ENCODE peak calls at places on chromosomes 1 and 21, in ten cellular contexts. T is posterior cingulate gyrus; U is fibroblast of gingiva; C is central memory CD4-positive, alpha-beta T cell; N is cardiac muscle cell; E is mammary epithelial cell; H is amygdala; M is activated CD8-positive, alpha-beta memory T cell treated with anti-CD3 and anti-CD28 coated beads for 1 hour; D is stimulated activated CD4-positive, alpha-beta T cell treated with anti-CD3 and anti-CD28 coated beads, Interleukin-12 subunit alpha, Interleukin-12 subunit beta, amount 100 ng/mL, for 24 hours; G is uterus. R is an unnamed sample.

GRCh38 chr1:174988539-174988938 is 11.2 kb upstream of the CACYBP start:
- DNase-seq in T (no peak), U (no peak), C (no peak), N (no peak), E (no peak), H (no peak), M (no peak), D (no peak), G (no peak), R (no peak)

GRCh38 chr1:188817814-188818213 is 1659.8 kb downstream of the BRINP3 start:
- DNase-seq in T (no peak), U (no peak), C (no peak), N (no peak), E (no peak), H (no peak), M (no peak), D (no peak), G (no peak), R (no peak)

GRCh38 chr1:50620680-50621329 is 197.6 kb upstream of the DMRTA2 start:
- DNase-seq in T (no peak), U (no peak), C (no peak), N (peak), E (peak), H (no peak), M (no peak), D (no peak), G (no peak), R (no peak)

GRCh38 chr1:226987623-226988336 is 47.7 kb downstream of the COQ8A start:
- DNase-seq in T (no peak), U (no peak), C (no peak), N (no peak), E (no peak), H (no peak), M (no peak), D (no peak), G (no peak), R (no peak)

GRCh38 chr1:216984536-216984935 is 261.3 kb upstream of the ESRRG start:
- DNase-seq in T (no peak), U (no peak), C (no peak), N (no peak), E (no peak), H (no peak), M (no peak), D (no peak), G (no peak), R (no peak)

GRCh38 chr21:28104346-28104745 is 888.3 kb downstream of the LTN1 start:
- DNase-seq in T (no peak), U (peak), C (no peak), N (no peak), E (no peak), H (no peak), M (no peak), D (no peak), G (no peak), R (no peak)

GRCh38 chr1:37338658-37339057 is 135.7 kb upstream of the ZC3H12A start:
- DNase-seq in T (no peak), U (no peak), C (no peak), N (no peak), E (no peak), H (peak), M (no peak), D (no peak), G (no peak), R (no peak)

GRCh38 chr1:111247125-111247838 is 19.8 kb downstream of the CHI3L2 start:
- DNase-seq in T (no peak), U (no peak), C (no peak), N (no peak), E (no peak), H (no peak), M (no peak), D (no peak), G (no peak), R (no peak)

GRCh38 chr1:23588749-23589505 is 29.6 kb upstream of the ID3 start:
- DNase-seq in T (no peak), U (no peak), C (no peak), N (no peak), E (peak), H (no peak), M (no peak), D (no peak), G (no peak), R (no peak)

GRCh38 chr1:184672013-184672726 is 82.5 kb downstream of the EDEM3 start:
- DNase-seq in T (no peak), U (no peak), C (no peak), N (no peak), E (no peak), H (no peak), M (no peak), D (no peak), G (no peak), R (no peak)

GRCh38 chr1:48285525-48285924 is 63.0 kb downstream of the SLC5A9 start:
- DNase-seq in T (peak), U (no peak), C (no peak), N (no peak), E (no peak), H (no peak), M (no peak), D (no peak), G (no peak), R (no peak)

GRCh38 chr1:216086678-216087077 is 336.6 kb downstream of the USH2A start:
- DNase-seq in T (no peak), U (no peak), C (no peak), N (no peak), E (no peak), H (no peak), M (no peak), D (no peak), G (no peak), R (no peak)